ENCODE peak calls at places on chromosome 7, in six cellular contexts. J, U, I, L, R and B are unnamed samples. For H3K4me1 and H3K27me3, the result is how much of the 10 kb centered on the place peaks cover.

GRCh38 chr7:50497968-50498367 is 47.8 kb upstream of the FIGNL1 start:
- DNase-seq in R (no peak), L (no peak), U (no peak), J (no peak), I (no peak), B (no peak)

GRCh38 chr7:16849295-16850148 is 32.3 kb downstream of the AGR3 start:
- DNase-seq in I (no peak), J (no peak), U (no peak), R (no peak), L (no peak), B (no peak)

GRCh38 chr7:108248821-108249220 is 118.7 kb upstream of the LAMB4 start:
- DNase-seq in U (no peak), R (no peak), L (no peak), J (no peak), I (no peak), B (no peak)

GRCh38 chr7:135111379-135111778 is 36.5 kb upstream of the TMEM140 start:
- DNase-seq in R (no peak), I (no peak), U (no peak), L (no peak), J (no peak), B (no peak)

GRCh38 chr7:150399861-150400778 is 21.0 kb downstream of the ZNF775 start:
- DNase-seq in L (no peak), R (no peak), U (peak), I (no peak), J (no peak), B (no peak)

GRCh38 chr7:75732016-75732521 is 6.7 kb downstream of the HIP1 start:
- DNase-seq in J (no peak), I (no peak), R (no peak), U (no peak), L (no peak), B (no peak)

GRCh38 chr7:111018960-111019835 is 71.7 kb upstream of the LRRN3 start:
- DNase-seq in L (peak), J (no peak), I (no peak), R (peak), U (no peak), B (no peak)

GRCh38 chr7:82805527-82805960 is 357.1 kb downstream of the PCLO start:
- DNase-seq in J (no peak), I (no peak), L (no peak), R (peak), U (no peak), B (no peak)

GRCh38 chr7:99028261-99028971 is 115.5 kb downstream of the SMURF1 start:
- DNase-seq in I (no peak), U (no peak), R (no peak), L (no peak), J (no peak), B (no peak)

GRCh38 chr7:47474211-47474936 is 107.5 kb downstream of the TNS3 start:
- DNase-seq in I (no peak), L (no peak), J (no peak), R (no peak), U (no peak), B (no peak)

GRCh38 chr7:148699772-148700629 is 1.3 kb downstream of the CUL1 start:
- DNase-seq in I (no peak), U (peak), J (no peak), R (no peak), L (peak), B (no peak)

GRCh38 chr7:4178416-4178815 is 503.7 kb upstream of the FOXK1 start:
- DNase-seq in J (no peak), U (no peak), I (no peak), L (no peak), R (no peak), B (no peak)

GRCh38 chr7:54996391-54996790 is 22.4 kb upstream of the EGFR start:
- DNase-seq in J (no peak), I (no peak), U (no peak), R (no peak), L (no peak), B (no peak)

GRCh38 chr7:70590126-70590854 is 541.7 kb upstream of the GALNT17 start:
- DNase-seq in J (no peak), I (no peak), R (no peak), L (no peak), U (peak), B (no peak)

GRCh38 chr7:91872069-91872468 is 8.4 kb downstream of the MTERF1 start:
- DNase-seq in J (no peak), R (no peak), I (no peak), U (no peak), L (no peak), B (no peak)

GRCh38 chr7:148782757-148783456 is 84.2 kb downstream of the CUL1 start:
- DNase-seq in U (no peak), R (peak), J (no peak), L (no peak), I (no peak), B (no peak)

GRCh38 chr7:74126220-74126880 is 42.7 kb downstream of the LIMK1 start:
- DNase-seq in L (no peak), J (no peak), U (no peak), R (no peak), I (no peak), B (no peak)

GRCh38 chr7:53350241-53350640 is 314.8 kb downstream of the POM121L12 start:
- DNase-seq in L (peak), U (no peak), J (no peak), R (peak), I (no peak), B (no peak)

GRCh38 chr7:115081772-115082171 is 159.9 kb downstream of the MDFIC start:
- DNase-seq in J (no peak), U (no peak), I (no peak), R (no peak), L (no peak), B (no peak)
- H3K4me1 ChIP-seq in J (under half), U (under half), I (under half), R (under half), L (under half), B (under half)

GRCh38 chr7:102891693-102892261 is 21.0 kb upstream of the LRRC17 start:
- DNase-seq in I (no peak), J (peak), L (no peak), U (no peak), R (no peak), B (no peak)
- H3K4me3 ChIP-seq in I (no peak), J (no peak), L (no peak), U (no peak), R (no peak), B (no peak)

GRCh38 chr7:156465186-156465585 is 175.4 kb upstream of the RNF32 start:
- DNase-seq in L (no peak), I (no peak), R (no peak), J (no peak), U (no peak), B (no peak)
- H3K27me3 ChIP-seq in L (under half), I (under half), R (under half), J (under half), U (under half), B (under half)

GRCh38 chr7:1050254-1050906 is 6.0 kb downstream of the GPR146 start:
- DNase-seq in U (no peak), R (no peak), J (no peak), I (no peak), L (no peak), B (no peak)

GRCh38 chr7:1049801-1050200 is 5.5 kb downstream of the GPR146 start:
- DNase-seq in I (no peak), L (no peak), U (no peak), R (no peak), J (no peak), B (no peak)

GRCh38 chr7:1053002-1053411 is 8.7 kb downstream of the GPR146 start:
- DNase-seq in I (no peak), L (no peak), R (peak), U (no peak), J (no peak), B (no peak)

GRCh38 chr7:1052031-1052818 is 7.9 kb downstream of the GPR146 start:
- DNase-seq in I (no peak), L (no peak), R (no peak), J (no peak), U (no peak), B (no peak)

DNA sequence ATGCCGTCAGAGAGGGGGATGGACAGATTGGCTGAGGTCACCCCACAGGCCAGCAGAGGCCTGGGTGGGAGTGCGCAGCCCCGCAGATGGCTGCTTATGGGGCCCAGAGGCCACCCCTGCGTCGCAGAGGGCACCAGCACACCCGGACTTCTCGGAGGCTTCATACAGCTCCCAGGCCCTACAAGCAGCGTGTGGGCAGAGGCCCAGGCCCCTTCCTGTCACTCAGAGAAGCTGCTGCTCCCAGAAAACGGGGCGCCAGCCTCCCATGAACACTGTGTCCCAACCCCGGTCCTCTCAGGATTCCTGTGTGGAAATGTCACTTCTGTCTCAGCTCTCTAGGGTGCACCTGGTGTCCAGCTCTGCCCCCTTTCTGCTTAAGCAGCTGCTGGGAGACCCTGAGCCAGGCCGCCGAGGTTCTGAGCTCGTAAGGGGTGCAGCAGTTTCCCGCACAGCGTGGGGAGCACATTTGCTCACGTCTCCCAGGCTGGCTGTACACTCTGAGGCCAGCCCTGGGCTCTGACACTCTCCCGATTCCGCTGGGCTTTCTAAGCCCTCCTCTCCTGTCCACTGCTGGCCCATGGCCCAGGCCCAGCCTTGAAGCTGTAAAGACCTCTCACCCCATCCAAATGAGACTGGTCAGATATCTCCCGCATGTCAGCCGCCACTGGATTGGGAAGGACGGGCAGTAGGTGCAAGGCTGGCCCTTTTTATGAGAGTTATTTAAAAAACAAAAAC is 6.8 kb downstream of the GPR146 start:
- DNase-seq in R (no peak), J (no peak), L (no peak), U (no peak), I (no peak), B (no peak)
- H3K4me1 ChIP-seq in R (half or more), J (under half), L (under half), U (under half), I (under half), B (under half)